ENCODE peak calls at places on chromosomes 7 and 10, in nine cellular contexts. One of them, this sample, is unnamed.

GRCh38 chr7:140621326-140622035 is 19.1 kb downstream of the DENND2A start:
- DNase-seq in psoas muscle: no peak
- DNase-seq in esophagus squamous epithelium: no peak
- DNase-seq in iris pigment epithelial cell: no peak
- DNase-seq in right lobe of liver: no peak
- DNase-seq in activated CD4-positive, alpha-beta T cell treated with anti-CD3 and anti-CD28 coated beads for 24 hours: no peak
- DNase-seq in posterior cingulate gyrus: no peak
- DNase-seq in neuronal stem cell: no peak
- DNase-seq in fibroblast of mammary gland: peak
- DNase-seq in this sample: no peak

GRCh38 chr7:127876393-127876792 is 154.8 kb downstream of the LRRC4 start:
- DNase-seq in esophagus squamous epithelium: no peak
- DNase-seq in fibroblast of mammary gland: peak
- DNase-seq in iris pigment epithelial cell: peak
- DNase-seq in posterior cingulate gyrus: no peak
- DNase-seq in activated CD4-positive, alpha-beta T cell treated with anti-CD3 and anti-CD28 coated beads for 24 hours: no peak
- DNase-seq in psoas muscle: no peak
- DNase-seq in right lobe of liver: no peak
- DNase-seq in neuronal stem cell: no peak
- DNase-seq in this sample: no peak

GRCh38 chr7:104848386-104848990 is 165.5 kb upstream of the KMT2E start:
- DNase-seq in neuronal stem cell: peak
- DNase-seq in psoas muscle: no peak
- DNase-seq in activated CD4-positive, alpha-beta T cell treated with anti-CD3 and anti-CD28 coated beads for 24 hours: peak
- DNase-seq in fibroblast of mammary gland: peak
- DNase-seq in right lobe of liver: peak
- DNase-seq in posterior cingulate gyrus: peak
- DNase-seq in esophagus squamous epithelium: no peak
- DNase-seq in iris pigment epithelial cell: peak
- DNase-seq in this sample: peak

GRCh38 chr10:58615237-58615935 is 102.7 kb downstream of the BICC1 start:
- DNase-seq in esophagus squamous epithelium: no peak
- DNase-seq in neuronal stem cell: no peak
- DNase-seq in right lobe of liver: no peak
- DNase-seq in psoas muscle: peak
- DNase-seq in activated CD4-positive, alpha-beta T cell treated with anti-CD3 and anti-CD28 coated beads for 24 hours: no peak
- DNase-seq in iris pigment epithelial cell: no peak
- DNase-seq in fibroblast of mammary gland: no peak
- DNase-seq in posterior cingulate gyrus: no peak
- DNase-seq in this sample: no peak

GRCh38 chr7:35355911-35356310 is 102.0 kb upstream of the TBX20 start:
- DNase-seq in fibroblast of mammary gland: no peak
- DNase-seq in psoas muscle: no peak
- DNase-seq in activated CD4-positive, alpha-beta T cell treated with anti-CD3 and anti-CD28 coated beads for 24 hours: no peak
- DNase-seq in posterior cingulate gyrus: no peak
- DNase-seq in neuronal stem cell: no peak
- DNase-seq in right lobe of liver: no peak
- DNase-seq in esophagus squamous epithelium: no peak
- DNase-seq in iris pigment epithelial cell: no peak
- DNase-seq in this sample: no peak

GRCh38 chr10:132897516-132898381 is 44.6 kb downstream of the CFAP46 start:
- DNase-seq in right lobe of liver: peak
- DNase-seq in psoas muscle: peak
- DNase-seq in posterior cingulate gyrus: no peak
- DNase-seq in fibroblast of mammary gland: no peak
- DNase-seq in activated CD4-positive, alpha-beta T cell treated with anti-CD3 and anti-CD28 coated beads for 24 hours: no peak
- DNase-seq in neuronal stem cell: no peak
- DNase-seq in esophagus squamous epithelium: no peak
- DNase-seq in iris pigment epithelial cell: no peak
- DNase-seq in this sample: no peak

GRCh38 chr7:156765901-156766656 is 125.5 kb downstream of the RNF32 start:
- DNase-seq in fibroblast of mammary gland: no peak
- DNase-seq in right lobe of liver: no peak
- DNase-seq in posterior cingulate gyrus: no peak
- DNase-seq in iris pigment epithelial cell: no peak
- DNase-seq in neuronal stem cell: no peak
- DNase-seq in esophagus squamous epithelium: no peak
- DNase-seq in psoas muscle: no peak
- DNase-seq in activated CD4-positive, alpha-beta T cell treated with anti-CD3 and anti-CD28 coated beads for 24 hours: no peak
- DNase-seq in this sample: no peak

GRCh38 chr10:73494213-73494612 is 1.6 kb downstream of the PPP3CB start:
- DNase-seq in activated CD4-positive, alpha-beta T cell treated with anti-CD3 and anti-CD28 coated beads for 24 hours: no peak
- DNase-seq in iris pigment epithelial cell: no peak
- DNase-seq in psoas muscle: no peak
- DNase-seq in neuronal stem cell: no peak
- DNase-seq in right lobe of liver: no peak
- DNase-seq in fibroblast of mammary gland: no peak
- DNase-seq in esophagus squamous epithelium: no peak
- DNase-seq in posterior cingulate gyrus: no peak
- DNase-seq in this sample: no peak

GRCh38 chr7:115097175-115097671 is 175.3 kb downstream of the MDFIC start:
- DNase-seq in esophagus squamous epithelium: no peak
- DNase-seq in psoas muscle: no peak
- DNase-seq in posterior cingulate gyrus: no peak
- DNase-seq in iris pigment epithelial cell: peak
- DNase-seq in activated CD4-positive, alpha-beta T cell treated with anti-CD3 and anti-CD28 coated beads for 24 hours: no peak
- DNase-seq in right lobe of liver: no peak
- DNase-seq in neuronal stem cell: no peak
- DNase-seq in fibroblast of mammary gland: peak
- DNase-seq in this sample: peak

GRCh38 chr10:26169466-26169865 is 47.1 kb upstream of the GAD2 start:
- DNase-seq in fibroblast of mammary gland: no peak
- DNase-seq in psoas muscle: no peak
- DNase-seq in iris pigment epithelial cell: no peak
- DNase-seq in right lobe of liver: no peak
- DNase-seq in posterior cingulate gyrus: no peak
- DNase-seq in activated CD4-positive, alpha-beta T cell treated with anti-CD3 and anti-CD28 coated beads for 24 hours: no peak
- DNase-seq in esophagus squamous epithelium: no peak
- DNase-seq in neuronal stem cell: peak
- DNase-seq in this sample: peak

GRCh38 chr10:84493951-84494848 is 165.8 kb downstream of the CCSER2 start:
- DNase-seq in esophagus squamous epithelium: no peak
- DNase-seq in right lobe of liver: no peak
- DNase-seq in activated CD4-positive, alpha-beta T cell treated with anti-CD3 and anti-CD28 coated beads for 24 hours: no peak
- DNase-seq in fibroblast of mammary gland: peak
- DNase-seq in neuronal stem cell: no peak
- DNase-seq in posterior cingulate gyrus: no peak
- DNase-seq in iris pigment epithelial cell: peak
- DNase-seq in psoas muscle: no peak
- DNase-seq in this sample: peak

GRCh38 chr7:68964060-68964459 is 634.2 kb upstream of the AUTS2 start:
- DNase-seq in activated CD4-positive, alpha-beta T cell treated with anti-CD3 and anti-CD28 coated beads for 24 hours: no peak
- DNase-seq in neuronal stem cell: no peak
- DNase-seq in posterior cingulate gyrus: no peak
- DNase-seq in esophagus squamous epithelium: no peak
- DNase-seq in psoas muscle: no peak
- DNase-seq in iris pigment epithelial cell: no peak
- DNase-seq in fibroblast of mammary gland: no peak
- DNase-seq in right lobe of liver: no peak
- DNase-seq in this sample: no peak

GRCh38 chr7:20798081-20798693 is 11.5 kb upstream of the SP8 start:
- DNase-seq in posterior cingulate gyrus: no peak
- DNase-seq in esophagus squamous epithelium: no peak
- DNase-seq in neuronal stem cell: peak
- DNase-seq in activated CD4-positive, alpha-beta T cell treated with anti-CD3 and anti-CD28 coated beads for 24 hours: no peak
- DNase-seq in right lobe of liver: peak
- DNase-seq in psoas muscle: no peak
- DNase-seq in fibroblast of mammary gland: no peak
- DNase-seq in iris pigment epithelial cell: peak
- DNase-seq in this sample: no peak